ENCODE peak calls at places on chromosomes 5 and 9, in nine cellular contexts. T is IMR-90; S is CD8-positive, alpha-beta memory T cell; E is activated CD4-positive, alpha-beta T cell treated with anti-CD3 and anti-CD28 coated beads for 1 hour; P is prostate gland; W is caudate nucleus; C is NCI-H187; I is stimulated activated CD4-positive, alpha-beta T cell treated with anti-CD3 and anti-CD28 coated beads, Interleukin-4, amount 100 ng/mL, for 24 hours; A is hypothalamus. G is an unnamed sample.

GRCh38 chr9:106859957-106860715 is 2.8 kb upstream of the ZNF462 start:
- DNase-seq in T (no peak), S (no peak), E (no peak), P (peak; percentile 82), W (no peak), C (no peak), I (no peak), A (no peak), G (no peak)

GRCh38 chr5:132873119-132873929 is at the start of gene LEAP2:
- DNase-seq in T (peak; percentile 39), S (no peak), E (no peak), P (no peak), W (no peak), C (no peak), I (no peak), A (no peak), G (no peak)

GRCh38 chr9:115456515-115456914 is 338.6 kb upstream of the TNC start:
- DNase-seq in T (peak; percentile 57), S (no peak), E (no peak), P (no peak), W (no peak), C (no peak), I (no peak), A (no peak), G (no peak)

GRCh38 chr5:169133500-169133899 is 167.4 kb downstream of the SLIT3 start:
- DNase-seq in T (no peak), S (no peak), E (no peak), P (no peak), W (no peak), C (no peak), I (no peak), A (no peak), G (no peak)

GRCh38 chr9:8071445-8071798 is 271.8 kb upstream of the DMAC1 start:
- DNase-seq in T (no peak), S (no peak), E (no peak), P (no peak), W (no peak), C (no peak), I (no peak), A (no peak), G (no peak)

GRCh38 chr5:154679501-154679900 is 75.7 kb upstream of the LARP1 start:
- DNase-seq in T (no peak), S (no peak), E (no peak), P (no peak), W (no peak), C (no peak), I (no peak), A (no peak), G (no peak)

GRCh38 chr9:129483467-129484324 is 137.2 kb downstream of the C9orf50 start:
- DNase-seq in T (peak; percentile 85), S (no peak), E (no peak), P (peak; percentile 93), W (peak; percentile 65), C (no peak), I (peak; percentile 39), A (peak; percentile 82), G (peak; percentile 56)

GRCh38 chr5:151234476-151235238 is 10.8 kb upstream of the CCDC69 start:
- DNase-seq in T (peak; percentile 41), S (peak; percentile 57), E (no peak), P (peak; percentile 50), W (no peak), C (no peak), I (no peak), A (no peak), G (no peak)

GRCh38 chr5:163696270-163696887 is 191.0 kb downstream of the MAT2B start:
- DNase-seq in T (peak; percentile 89), S (no peak), E (no peak), P (peak; percentile 5), W (no peak), C (no peak), I (no peak), A (peak; percentile 24), G (peak; percentile 25)

GRCh38 chr5:159208508-159209437 is 580 bp downstream of the RNF145 start:
- DNase-seq in T (peak; percentile 28), S (no peak), E (peak; percentile 9), P (peak; percentile 23), W (no peak), C (no peak), I (peak; percentile 18), A (peak; percentile 40), G (peak; percentile 47)

GRCh38 chr5:2576823-2577222 is 174.7 kb downstream of the IRX2 start:
- DNase-seq in T (no peak), S (no peak), E (no peak), P (no peak), W (no peak), C (no peak), I (no peak), A (no peak), G (no peak)

GRCh38 chr9:116873441-116873840 is 186.3 kb downstream of the TRIM32 start:
- DNase-seq in T (no peak), S (no peak), E (no peak), P (no peak), W (no peak), C (no peak), I (no peak), A (no peak), G (no peak)

GRCh38 chr5:91925249-91925648 is 542.1 kb upstream of the ARRDC3 start:
- DNase-seq in T (no peak), S (no peak), E (no peak), P (no peak), W (no peak), C (no peak), I (no peak), A (no peak), G (no peak)

GRCh38 chr9:90552317-90552716 is 90.3 kb downstream of the DIRAS2 start:
- DNase-seq in T (no peak), S (no peak), E (no peak), P (no peak), W (no peak), C (no peak), I (no peak), A (no peak), G (no peak)

GRCh38 chr5:2200261-2200965 is 317.7 kb upstream of the IRX4 start:
- DNase-seq in T (no peak), S (no peak), E (no peak), P (peak; percentile 68), W (no peak), C (no peak), I (no peak), A (no peak), G (no peak)

GRCh38 chr5:69129413-69129812 is 35.6 kb downstream of the SLC30A5 start:
- DNase-seq in T (peak; percentile 95), S (no peak), E (no peak), P (no peak), W (no peak), C (no peak), I (no peak), A (no peak), G (no peak)

GRCh38 chr9:134959971-134960310 is 42.2 kb upstream of the FCN1 start:
- DNase-seq in T (no peak), S (no peak), E (no peak), P (no peak), W (no peak), C (no peak), I (no peak), A (no peak), G (no peak)

GRCh38 chr9:114803459-114803858 is 2.4 kb downstream of the TNFSF15 start:
- DNase-seq in T (no peak), S (no peak), E (no peak), P (no peak), W (no peak), C (no peak), I (no peak), A (no peak), G (no peak)

GRCh38 chr9:130689572-130689936 is 4.0 kb upstream of the EXOSC2 start:
- DNase-seq in T (no peak), S (no peak), E (no peak), P (no peak), W (no peak), C (no peak), I (no peak), A (no peak), G (no peak)

GRCh38 chr9:114272739-114273431 is 50.0 kb upstream of the ORM1 start:
- DNase-seq in T (no peak), S (no peak), E (no peak), P (no peak), W (no peak), C (no peak), I (no peak), A (no peak), G (no peak)

GRCh38 chr9:105475302-105475701 is 27.5 kb downstream of the FSD1L start:
- DNase-seq in T (peak; percentile 64), S (no peak), E (no peak), P (no peak), W (no peak), C (no peak), I (no peak), A (no peak), G (no peak)

GRCh38 chr5:35087971-35088370 is 40.2 kb upstream of the AGXT2 start:
- DNase-seq in T (peak; percentile 28), S (no peak), E (no peak), P (no peak), W (no peak), C (no peak), I (no peak), A (no peak), G (no peak)

GRCh38 chr5:51227963-51228515 is 155.2 kb upstream of the ISL1 start:
- DNase-seq in T (no peak), S (no peak), E (no peak), P (no peak), W (no peak), C (no peak), I (no peak), A (no peak), G (no peak)

GRCh38 chr5:21419383-21419782 is 1431.4 kb upstream of the CDH18 start:
- DNase-seq in T (no peak), S (no peak), E (no peak), P (no peak), W (no peak), C (no peak), I (no peak), A (no peak), G (no peak)

GRCh38 chr9:126697350-126697749 is 83.6 kb downstream of the LMX1B start:
- DNase-seq in T (no peak), S (peak; percentile 14), E (no peak), P (no peak), W (no peak), C (no peak), I (no peak), A (no peak), G (no peak)

GRCh38 chr5:50702615-50703325 is 36.3 kb downstream of the PARP8 start:
- DNase-seq in T (no peak), S (no peak), E (no peak), P (no peak), W (no peak), C (no peak), I (no peak), A (no peak), G (no peak)

G was measured in substantia nigra.